ENCODE peak calls at places on chromosome 11, in eight cellular contexts. W, D, T, R, J, G, F and Z are unnamed samples.

GRCh38 chr11:123194308-123195181 is 503 bp downstream of the CLMP start:
- DNase-seq in G (peak; percentile 54), T (peak; percentile 70), D (peak; percentile 77), F (peak; percentile 44), J (no peak), R (no peak), W (no peak), Z (peak; percentile 40)

GRCh38 chr11:124758355-124759267 is 3.5 kb downstream of the ESAM start:
- DNase-seq in T (peak; percentile 80), F (peak; percentile 56), R (peak; percentile 66), W (peak; percentile 77), G (peak; percentile 53), D (peak; percentile 94), J (peak; percentile 42), Z (peak; percentile 73)

GRCh38 chr11:61725632-61726280 is 26.7 kb upstream of the MYRF start:
- DNase-seq in T (no peak), G (no peak), W (no peak), R (no peak), F (no peak), J (no peak), D (no peak), Z (no peak)

GRCh38 chr11:2085251-2086066 is 53.7 kb downstream of the IGF2 start:
- DNase-seq in J (no peak), R (no peak), W (peak; percentile 21), T (no peak), G (no peak), D (no peak), F (no peak), Z (peak; percentile 35)

GRCh38 chr11:92277871-92278270 is 53.3 kb downstream of the FAT3 start:
- DNase-seq in T (no peak), F (peak; percentile 40), W (no peak), G (no peak), J (no peak), R (no peak), D (no peak), Z (no peak)

GRCh38 chr11:116928102-116928777 is 90.8 kb upstream of the APOA1 start:
- DNase-seq in F (no peak), D (no peak), W (no peak), T (no peak), J (no peak), G (no peak), R (peak; percentile 45), Z (no peak)

GRCh38 chr11:75333022-75333806 is 18.2 kb downstream of the ARRB1 start:
- DNase-seq in W (no peak), G (no peak), R (no peak), T (no peak), D (no peak), F (no peak), J (no peak), Z (no peak)

GRCh38 chr11:65435330-65435931 is 12.8 kb downstream of the NEAT1 start:
- DNase-seq in D (no peak), F (no peak), J (no peak), T (peak; percentile 39), R (no peak), W (no peak), G (no peak), Z (peak; percentile 43)

GRCh38 chr11:69828276-69828970 is 9.2 kb upstream of the FGF3 start:
- DNase-seq in J (no peak), G (no peak), R (no peak), D (no peak), T (no peak), W (no peak), F (no peak), Z (no peak)

GRCh38 chr11:61893981-61894380 is 2.6 kb upstream of the FADS3 start:
- DNase-seq in J (no peak), D (no peak), G (no peak), R (no peak), F (no peak), W (no peak), T (peak; percentile 91), Z (no peak)

GRCh38 chr11:46537851-46538295 is 56.0 kb downstream of the AMBRA1 start:
- DNase-seq in D (no peak), R (peak; percentile 67), F (peak; percentile 66), J (peak; percentile 19), G (peak; percentile 54), W (peak; percentile 72), T (peak; percentile 76), Z (peak; percentile 69)

GRCh38 chr11:118016094-118016493 is 29.9 kb downstream of the IL10RA start:
- DNase-seq in G (no peak), F (no peak), R (no peak), W (no peak), T (no peak), J (no peak), D (no peak), Z (no peak)

GRCh38 chr11:66976048-66976467 is 954 bp downstream of the C11orf86 start:
- DNase-seq in T (no peak), F (no peak), R (no peak), D (no peak), W (no peak), G (no peak), J (no peak), Z (no peak)

GRCh38 chr11:12746593-12747097 is 72.4 kb downstream of the TEAD1 start:
- DNase-seq in R (no peak), W (no peak), J (no peak), D (peak; percentile 91), T (peak; percentile 40), G (peak; percentile 88), F (peak; percentile 82), Z (no peak)

GRCh38 chr11:27514558-27514957 is 8.0 kb upstream of the LIN7C start:
- DNase-seq in D (no peak), G (no peak), W (no peak), F (no peak), T (peak; percentile 85), J (no peak), R (no peak), Z (no peak)

GRCh38 chr11:27509953-27510352 is 3.4 kb upstream of the LIN7C start:
- DNase-seq in W (no peak), F (no peak), R (no peak), T (no peak), D (no peak), J (no peak), G (no peak), Z (no peak)

GRCh38 chr11:27518522-27518921 is 12.0 kb upstream of the LIN7C start:
- DNase-seq in G (no peak), W (no peak), T (no peak), J (no peak), D (no peak), R (no peak), F (no peak), Z (no peak)

GRCh38 chr11:27512238-27512637 is 5.7 kb upstream of the LIN7C start:
- DNase-seq in J (no peak), D (no peak), G (no peak), W (no peak), F (no peak), T (no peak), R (no peak), Z (no peak)

GRCh38 chr11:27514076-27514475 is 7.5 kb upstream of the LIN7C start:
- DNase-seq in T (no peak), R (no peak), G (no peak), W (no peak), D (no peak), F (no peak), J (no peak), Z (no peak)
- H3K27ac ChIP-seq in T (peak overlapping the region; percentile 28), R (no peak overlapping the region), G (no peak overlapping the region), W (no peak overlapping the region), D (no peak overlapping the region), F (no peak overlapping the region), J (no peak overlapping the region), Z (no peak overlapping the region)

GRCh38 chr11:19072464-19072863 is 11.9 kb upstream of the MRGPRX2 start:
- DNase-seq in R (no peak), J (no peak), F (no peak), T (no peak), G (no peak), D (peak; percentile 51), W (no peak), Z (no peak)

GRCh38 chr11:19071255-19071654 is 10.7 kb upstream of the MRGPRX2 start:
- DNase-seq in T (peak; percentile 94), F (peak; percentile 78), G (peak; percentile 55), W (peak; percentile 68), J (no peak), D (peak; percentile 87), R (peak; percentile 34), Z (peak; percentile 80)

GRCh38 chr11:19076744-19077589 is 16.4 kb upstream of the MRGPRX2 start:
- DNase-seq in G (peak; percentile 35), T (peak; percentile 57), W (peak; percentile 63), F (peak; percentile 57), R (peak; percentile 43), D (peak; percentile 70), J (peak; percentile 20), Z (peak; percentile 57)

GRCh38 chr11:19075636-19076035 is 15.1 kb upstream of the MRGPRX2 start:
- DNase-seq in W (no peak), T (no peak), F (no peak), R (no peak), J (no peak), D (no peak), G (no peak), Z (no peak)

DNA sequence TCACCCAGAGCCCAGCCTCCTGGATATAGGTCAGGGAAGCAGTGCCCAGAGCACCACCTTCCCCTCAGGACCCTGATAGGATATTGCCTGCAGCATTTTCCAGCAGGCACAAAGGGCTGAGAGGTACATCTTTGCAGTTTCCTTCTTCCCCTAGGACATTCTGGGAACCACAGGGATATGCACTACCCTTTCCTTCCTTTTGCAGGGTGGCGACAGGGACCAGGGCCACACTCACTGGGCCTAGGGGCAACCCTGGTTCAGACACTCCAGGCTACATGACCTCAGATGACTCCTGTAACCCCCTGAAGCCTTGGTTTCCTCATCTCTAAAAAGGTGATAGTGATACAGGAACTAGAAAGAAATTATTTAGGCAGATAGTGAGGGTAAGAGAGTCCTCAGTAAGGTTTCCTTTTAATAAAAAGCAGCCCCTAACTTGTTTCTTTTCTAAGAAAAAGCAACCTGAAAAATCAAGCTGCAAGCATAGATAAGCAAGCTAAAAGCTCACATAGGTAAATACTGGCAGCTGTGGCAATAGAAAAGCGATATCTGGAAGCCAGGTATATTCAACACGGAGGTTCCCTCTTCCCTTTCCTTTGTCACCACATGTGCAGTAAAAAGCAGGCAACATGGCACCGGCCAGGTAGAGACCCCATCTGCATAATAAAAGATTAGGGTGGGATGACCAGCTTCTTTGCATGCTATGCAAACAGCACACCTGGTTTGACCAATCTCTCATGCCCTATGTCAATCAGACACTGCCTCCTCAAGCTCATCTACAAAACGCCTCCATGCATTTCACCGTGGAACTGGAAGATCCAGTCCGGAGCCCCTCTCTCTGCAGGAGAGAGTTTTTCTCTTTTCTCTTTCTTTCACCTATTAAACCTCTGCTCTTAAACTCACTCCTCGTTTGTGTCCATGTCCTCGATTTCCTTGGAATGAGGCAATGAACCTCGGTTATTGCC is 13.2 kb upstream of the MRGPRX2 start:
- DNase-seq in T (no peak), D (no peak), G (no peak), F (no peak), R (no peak), W (no peak), J (no peak), Z (no peak)
- H3K27ac ChIP-seq in T (no peak overlapping the region), D (no peak overlapping the region), G (no peak overlapping the region), F (no peak overlapping the region), R (no peak overlapping the region), W (no peak overlapping the region), J (no peak overlapping the region), Z (no peak overlapping the region)

GRCh38 chr11:10728779-10729472 is 22.1 kb upstream of the CTR9 start:
- DNase-seq in F (no peak), W (no peak), J (no peak), T (peak; percentile 57), R (no peak), G (no peak), D (peak; percentile 69), Z (no peak)
- H3K27ac ChIP-seq in F (no peak overlapping the region), W (no peak overlapping the region), J (no peak overlapping the region), T (no peak overlapping the region), R (no peak overlapping the region), G (peak overlapping the region; percentile 65), D (no peak overlapping the region), Z (no peak overlapping the region)

GRCh38 chr11:130872102-130872501 is 44.2 kb downstream of the SNX19 start:
- DNase-seq in W (no peak), J (no peak), F (no peak), D (no peak), T (no peak), G (no peak), R (no peak), Z (no peak)
- H3K27ac ChIP-seq in W (peak overlapping the region; percentile 88), J (no peak overlapping the region), F (no peak overlapping the region), D (no peak overlapping the region), T (peak overlapping the region; percentile 89), G (peak overlapping the region; percentile 51), R (no peak overlapping the region), Z (no peak overlapping the region)